ENCODE peak calls at places on chromosomes 12 and 14, in seven cellular contexts. E is GM12878, I is K562, J is SK-N-SH, D is GM12892, H is H1, B is HepG2. Q is an unnamed sample.

GRCh38 chr14:101039031-101039754 is 135.7 kb upstream of the RTL1 start:
- DNase-seq in B (no peak), D (no peak), I (no peak), E (no peak), J (no peak), H (no peak), Q (no peak)

GRCh38 chr14:52007637-52008036 is 18.3 kb downstream of the RTRAF start:
- DNase-seq in D (no peak), H (no peak), B (peak), I (no peak), J (no peak), E (no peak), Q (no peak)

GRCh38 chr12:44053550-44054243 is 217.8 kb downstream of the TMEM117 start:
- DNase-seq in H (no peak), J (no peak), I (no peak), D (no peak), B (no peak), E (no peak), Q (no peak)

GRCh38 chr14:103172921-103173320 is 49.7 kb downstream of the TNFAIP2 start:
- DNase-seq in I (no peak), B (no peak), J (no peak), E (no peak), H (no peak), D (no peak), Q (no peak)

GRCh38 chr12:56670836-56671235 is 17.2 kb downstream of the PTGES3 start:
- DNase-seq in I (no peak), J (no peak), B (no peak), E (no peak), D (no peak), H (no peak), Q (no peak)

GRCh38 chr12:77116277-77116676 is 50.9 kb upstream of the E2F7 start:
- DNase-seq in I (no peak), J (no peak), H (no peak), D (no peak), E (no peak), B (no peak), Q (no peak)

GRCh38 chr14:75720828-75721227 is 59.8 kb downstream of the TTLL5 start:
- DNase-seq in H (no peak), J (no peak), I (no peak), E (no peak), B (no peak), D (no peak), Q (no peak)

GRCh38 chr14:39731912-39732311 is 299.7 kb upstream of the FBXO33 start:
- DNase-seq in H (no peak), I (no peak), J (no peak), B (peak), E (no peak), D (no peak), Q (no peak)

GRCh38 chr12:125079943-125080645 is 14.9 kb downstream of the AACS start:
- DNase-seq in D (no peak), B (no peak), H (no peak), J (no peak), I (no peak), E (no peak), Q (no peak)
- TF ChIP-seq TAF1 in D (no peak), B (no peak), H (no peak), J (no peak), I (no peak), E (no peak), Q (no peak)

GRCh38 chr14:61234215-61234916 is 46.8 kb downstream of the TMEM30B start:
- DNase-seq in E (no peak), H (no peak), I (no peak), J (no peak), B (no peak), D (no peak), Q (no peak)
- TF ChIP-seq TAF1 in E (no peak), H (no peak), I (no peak), J (no peak), B (no peak), D (no peak), Q (no peak)

GRCh38 chr12:109111775-109112491 is 4.5 kb upstream of the ACACB start:
- DNase-seq in I (peak), J (peak), E (no peak), D (no peak), B (peak), H (no peak), Q (no peak)
- TF ChIP-seq TAF1 in I (no peak), J (no peak), E (no peak), D (no peak), B (no peak), H (no peak), Q (no peak)

GRCh38 chr12:81543621-81544139 is 215.5 kb downstream of the PPFIA2 start:
- DNase-seq in E (no peak), B (no peak), H (no peak), J (no peak), I (no peak), D (no peak), Q (no peak)

GRCh38 chr12:81542065-81542464 is 217.1 kb downstream of the PPFIA2 start:
- DNase-seq in D (no peak), J (no peak), E (no peak), H (no peak), I (no peak), B (no peak), Q (no peak)

GRCh38 chr12:81542621-81543020 is 216.5 kb downstream of the PPFIA2 start:
- DNase-seq in B (no peak), I (no peak), J (no peak), D (no peak), E (no peak), H (no peak), Q (no peak)

GRCh38 chr12:81546811-81547210 is 212.3 kb downstream of the PPFIA2 start:
- DNase-seq in D (no peak), H (no peak), J (no peak), I (no peak), B (no peak), E (no peak), Q (no peak)
- TF ChIP-seq TAF1 in D (no peak), H (no peak), J (no peak), I (no peak), B (no peak), E (no peak), Q (no peak)

GRCh38 chr12:103824845-103825244 is 16.2 kb downstream of the NT5DC3 start:
- DNase-seq in D (no peak), I (no peak), H (no peak), E (no peak), B (no peak), J (no peak), Q (no peak)

GRCh38 chr12:103821773-103822172 is 19.3 kb downstream of the NT5DC3 start:
- DNase-seq in I (no peak), H (no peak), B (no peak), D (no peak), E (no peak), J (no peak), Q (no peak)

GRCh38 chr12:103823871-103824270 is 17.2 kb downstream of the NT5DC3 start:
- DNase-seq in E (no peak), B (no peak), H (no peak), D (no peak), I (no peak), J (no peak), Q (no peak)

GRCh38 chr12:103820881-103821489 is 20.0 kb downstream of the NT5DC3 start:
- DNase-seq in I (no peak), E (no peak), D (no peak), H (no peak), J (no peak), B (no peak), Q (no peak)

DNA sequence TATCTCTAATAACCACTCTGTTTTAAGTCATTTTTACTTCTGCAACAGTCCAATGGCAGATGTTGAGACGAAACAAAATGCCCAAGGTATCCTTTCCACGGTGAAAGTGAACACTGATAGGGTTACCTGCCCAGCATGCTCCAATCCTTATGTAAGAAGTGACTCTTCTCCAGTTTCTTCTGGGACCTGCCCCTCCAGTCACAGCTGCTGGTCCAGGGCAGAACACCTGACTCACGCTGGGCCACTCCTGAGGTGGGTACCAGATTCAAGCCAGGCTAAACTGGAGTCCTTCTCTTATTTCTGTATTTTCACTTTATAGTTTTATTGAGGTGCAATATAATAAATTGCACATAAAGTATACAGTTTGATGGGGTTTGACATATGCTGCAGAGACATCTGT is 16.7 kb downstream of the NT5DC3 start:
- DNase-seq in I (no peak), J (no peak), E (no peak), B (no peak), D (no peak), H (no peak), Q (no peak)
- TF ChIP-seq TAF1 in I (no peak), J (no peak), E (no peak), B (no peak), D (no peak), H (no peak), Q (no peak)

DNA sequence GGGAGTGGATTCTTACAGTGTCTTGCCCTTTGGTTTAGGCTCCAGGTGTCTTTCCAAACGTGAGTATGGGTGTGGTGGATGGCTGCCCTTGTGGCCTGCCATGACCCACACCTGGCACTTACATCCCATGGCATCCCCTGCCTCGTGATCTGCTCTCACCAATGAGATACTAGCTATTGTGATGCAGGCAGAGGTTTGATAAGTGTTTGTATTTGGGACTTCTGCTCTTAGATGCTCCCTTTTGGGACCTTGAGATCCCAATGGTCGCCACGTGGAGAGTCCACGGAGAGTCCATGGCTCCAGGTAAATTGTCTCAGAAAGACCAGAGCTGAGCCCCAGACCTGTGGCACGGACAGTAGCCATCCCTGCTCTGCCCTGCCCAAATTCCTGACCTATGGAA is 62.5 kb downstream of the MDM2 start:
- DNase-seq in E (no peak), I (no peak), D (no peak), B (no peak), J (no peak), H (no peak), Q (no peak)
- TF ChIP-seq TAF1 in E (no peak), I (no peak), D (no peak), B (no peak), J (no peak), H (no peak), Q (no peak)

GRCh38 chr14:66249544-66249943 is 236.6 kb upstream of the CCDC196 start:
- DNase-seq in H (no peak), J (no peak), E (no peak), D (no peak), I (no peak), B (no peak), Q (no peak)
- TF ChIP-seq TAF1 in H (no peak), J (no peak), E (no peak), D (no peak), I (no peak), B (no peak), Q (no peak)

DNA sequence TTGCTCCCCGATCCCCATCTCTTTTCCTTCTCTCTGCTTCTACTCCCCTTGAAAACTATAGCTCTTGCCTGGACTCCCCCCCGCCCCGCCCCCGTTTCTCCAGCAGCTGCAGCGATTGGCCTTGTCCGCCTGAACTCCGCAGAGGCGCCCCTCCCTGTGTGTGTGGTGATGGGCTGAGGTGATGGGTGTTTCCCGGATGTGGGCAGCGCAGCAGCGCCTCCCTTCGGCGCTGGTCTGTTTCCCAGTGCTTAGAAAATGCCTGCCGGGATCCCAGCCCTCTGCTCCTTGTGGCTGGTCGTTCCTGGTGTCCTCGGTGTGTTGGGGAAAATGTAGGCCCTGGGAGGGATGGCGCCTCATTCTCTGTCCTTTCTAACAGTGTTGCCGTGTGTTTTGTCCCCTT is 43.3 kb downstream of the GALNT8 start:
- DNase-seq in B (peak), I (peak), D (no peak), J (peak), H (peak), E (no peak), Q (no peak)
- TF ChIP-seq TAF1 in B (no peak), I (no peak), D (no peak), J (no peak), H (peak), E (no peak), Q (no peak)

DNA sequence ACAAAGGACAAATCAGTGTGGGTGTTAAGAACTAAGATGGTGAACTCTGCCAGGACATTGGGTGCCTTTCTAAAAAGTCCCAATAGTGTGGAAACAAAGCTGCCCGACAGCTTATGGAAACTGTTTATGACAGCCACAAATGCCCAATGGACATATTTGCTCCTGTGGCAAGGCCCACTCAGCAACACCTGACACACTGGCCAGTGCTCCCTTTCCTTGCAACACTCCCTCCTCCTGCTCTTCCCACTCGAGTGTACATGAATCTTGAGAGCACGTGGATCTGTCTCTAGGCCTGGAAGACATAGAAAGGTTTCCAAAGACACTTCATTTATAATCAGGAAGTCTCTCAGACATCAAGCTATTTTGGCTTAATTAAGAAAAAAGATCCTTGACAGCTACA is 14.2 kb upstream of the LRIG3 start:
- DNase-seq in E (no peak), I (no peak), H (no peak), D (no peak), B (no peak), J (no peak), Q (no peak)
- TF ChIP-seq TAF1 in E (no peak), I (no peak), H (no peak), D (no peak), B (no peak), J (no peak), Q (no peak)

GRCh38 chr12:79083181-79083580 is 218.6 kb downstream of the SYT1 start:
- DNase-seq in J (no peak), B (no peak), I (no peak), H (no peak), E (no peak), D (no peak), Q (no peak)
- TF ChIP-seq TAF1 in J (no peak), B (no peak), I (no peak), H (no peak), E (no peak), D (no peak), Q (no peak)